ENCODE peak calls at places on chromosomes 13 and 19, in nine cellular contexts. S, A, K, Y, C, X, H, D and L are unnamed samples.

GRCh38 chr19:46716672-46717033 is 261 bp downstream of the PRKD2 start:
- DNase-seq in Y (no peak), D (no peak), K (no peak), X (no peak), S (no peak), A (no peak), H (no peak), C (no peak), L (no peak)

GRCh38 chr19:33398361-33399060 is 25.0 kb downstream of the CEBPG start:
- DNase-seq in X (no peak), K (no peak), H (no peak), Y (no peak), S (no peak), C (no peak), A (no peak), D (no peak), L (no peak)

GRCh38 chr13:27168870-27169525 is 2.6 kb downstream of the USP12 start:
- DNase-seq in X (peak), S (no peak), K (no peak), D (no peak), A (no peak), Y (no peak), H (no peak), C (no peak), L (no peak)

GRCh38 chr19:13441810-13442512 is 64.3 kb downstream of the CACNA1A start:
- DNase-seq in A (no peak), D (no peak), K (peak), Y (peak), H (peak), S (peak), X (peak), C (peak), L (peak)

GRCh38 chr13:96388598-96388997 is 298.7 kb downstream of the HS6ST3 start:
- DNase-seq in A (no peak), C (no peak), X (no peak), D (no peak), K (no peak), S (no peak), Y (no peak), H (no peak), L (no peak)

GRCh38 chr19:50835785-50836542 is 2.6 kb upstream of the KLK15 start:
- DNase-seq in X (peak), K (peak), S (peak), H (no peak), A (peak), D (peak), C (no peak), Y (peak), L (peak)

GRCh38 chr19:35247526-35248309 is 1.1 kb upstream of the LSR start:
- DNase-seq in H (no peak), D (no peak), C (no peak), A (no peak), Y (peak), K (peak), X (no peak), S (peak), L (peak)

GRCh38 chr13:78743972-78744371 is 85.0 kb upstream of the OBI1 start:
- DNase-seq in X (no peak), K (no peak), S (no peak), Y (no peak), D (no peak), C (no peak), A (no peak), H (no peak), L (no peak)

GRCh38 chr19:45630463-45630862 is 8.7 kb downstream of the EML2 start:
- DNase-seq in H (no peak), K (peak), Y (no peak), X (peak), A (no peak), C (peak), D (no peak), S (no peak), L (peak)

GRCh38 chr19:1984360-1984759 is 31.2 kb downstream of the BTBD2 start:
- DNase-seq in Y (no peak), H (no peak), S (no peak), A (no peak), X (no peak), K (no peak), D (no peak), C (no peak), L (no peak)

GRCh38 chr13:89660752-89661151 is 1686.7 kb upstream of the MIR17HG start:
- DNase-seq in S (no peak), X (no peak), D (no peak), A (no peak), H (no peak), C (no peak), K (peak), Y (no peak), L (no peak)

GRCh38 chr13:112519517-112520060 is 68.4 kb downstream of the TUBGCP3 start:
- DNase-seq in K (no peak), A (no peak), H (no peak), X (no peak), D (no peak), S (no peak), C (no peak), Y (no peak), L (no peak)

GRCh38 chr13:71979616-71980015 is 112.6 kb upstream of the DACH1 start:
- DNase-seq in D (no peak), S (no peak), C (no peak), Y (peak), H (no peak), K (peak), X (no peak), A (no peak), L (peak)

GRCh38 chr13:67048084-67048792 is 181.9 kb downstream of the PCDH9 start:
- DNase-seq in A (no peak), X (peak), D (no peak), H (no peak), Y (no peak), S (no peak), K (peak), C (peak), L (no peak)

GRCh38 chr19:51066393-51066792 is 1.5 kb upstream of the KLK13 start:
- DNase-seq in D (no peak), S (no peak), K (no peak), H (no peak), Y (no peak), X (no peak), C (no peak), A (no peak), L (no peak)

GRCh38 chr19:40539070-40539469 is 37.6 kb upstream of the SHKBP1 start:
- DNase-seq in C (no peak), K (no peak), S (no peak), A (no peak), X (peak), D (no peak), Y (no peak), H (no peak), L (no peak)

GRCh38 chr13:45769072-45769471 is 67.0 kb downstream of the CBY2 start:
- DNase-seq in Y (no peak), K (no peak), X (no peak), S (no peak), H (no peak), A (no peak), C (no peak), D (no peak), L (no peak)

GRCh38 chr19:2041686-2042484 is 9.2 kb downstream of the MKNK2 start:
- DNase-seq in D (peak), S (peak), K (peak), A (peak), C (peak), X (peak), H (no peak), Y (peak), L (peak)

GRCh38 chr19:47305309-47305751 is 4.3 kb upstream of the C5AR1 start:
- DNase-seq in K (peak), Y (peak), D (no peak), A (peak), X (peak), S (peak), H (no peak), C (peak), L (peak)